ENCODE peak calls at places on chromosomes 11 and 22, in five cellular contexts. V is endothelial cell of umbilical vein, K is K562, Z is DND-41, S is NT2/D1. G is an unnamed sample.

GRCh38 chr11:114653148-114653547 is 25.2 kb upstream of the NXPE2 start:
- DNase-seq in V (no peak), K (no peak), Z (no peak), S (no peak), G (no peak)

GRCh38 chr11:35304900-35305299 is 114.5 kb downstream of the SLC1A2 start:
- DNase-seq in V (no peak), K (no peak), Z (no peak), S (no peak), G (no peak)

GRCh38 chr11:86147004-86147403 is 78.1 kb upstream of the PICALM start:
- DNase-seq in V (no peak), K (no peak), Z (no peak), S (no peak), G (no peak)

GRCh38 chr11:69148377-69148762 is 7.4 kb upstream of the SMIM38 start:
- DNase-seq in V (no peak), K (no peak), Z (no peak), S (no peak), G (no peak)

GRCh38 chr11:14182833-14183340 is 176.1 kb downstream of the RRAS2 start:
- DNase-seq in V (no peak), K (no peak), Z (no peak), S (no peak), G (no peak)

GRCh38 chr22:20246368-20247009 is 21.6 kb downstream of the RTN4R start:
- DNase-seq in V (no peak), K (no peak), Z (no peak), S (no peak), G (no peak)

GRCh38 chr11:13210424-13210823 is 67.2 kb upstream of the BMAL1 start:
- DNase-seq in V (peak; percentile 70), K (peak; percentile 20), Z (peak; percentile 30), S (peak; percentile 70), G (peak; percentile 76)

GRCh38 chr11:79396674-79397073 is 44.2 kb downstream of the TENM4 start:
- DNase-seq in V (no peak), K (no peak), Z (no peak), S (no peak), G (no peak)

GRCh38 chr22:33535937-33536875 is 384.1 kb downstream of the LARGE1 start:
- DNase-seq in V (no peak), K (no peak), Z (no peak), S (no peak), G (no peak)

GRCh38 chr11:123560001-123560400 is 94.4 kb downstream of the SCN3B start:
- DNase-seq in V (no peak), K (no peak), Z (no peak), S (no peak), G (peak; percentile 90)

GRCh38 chr11:742156-742546 is 5.1 kb upstream of the TALDO1 start:
- DNase-seq in V (no peak), K (no peak), Z (no peak), S (no peak), G (no peak)

GRCh38 chr11:74057251-74058151 is 48.6 kb upstream of the UCP3 start:
- DNase-seq in V (peak; percentile 29), K (peak; percentile 39), Z (no peak), S (no peak), G (peak; percentile 20)

GRCh38 chr11:100445231-100445735 is 241.8 kb upstream of the ARHGAP42 start:
- DNase-seq in V (peak; percentile 13), K (no peak), Z (no peak), S (no peak), G (no peak)

GRCh38 chr11:102546923-102547471 is 16.4 kb upstream of the MMP7 start:
- DNase-seq in V (no peak), K (no peak), Z (no peak), S (no peak), G (no peak)

GRCh38 chr11:43920598-43921419 is 21.6 kb upstream of the C11orf96 start:
- DNase-seq in V (peak; percentile 96), K (peak; percentile 71), Z (no peak), S (no peak), G (peak; percentile 96)

GRCh38 chr22:48318575-48319320 is 1508.9 kb downstream of the BRD1 start:
- DNase-seq in V (no peak), K (no peak), Z (no peak), S (no peak), G (no peak)

GRCh38 chr11:15903246-15903645 is 453.1 kb downstream of the SOX6 start:
- DNase-seq in V (no peak), K (no peak), Z (no peak), S (no peak), G (no peak)

GRCh38 chr22:39671936-39672335 is 101.4 kb downstream of the CACNA1I start:
- DNase-seq in V (no peak), K (no peak), Z (no peak), S (no peak), G (no peak)

GRCh38 chr22:19174106-19175025 is 4.2 kb downstream of the SLC25A1 start:
- DNase-seq in V (no peak), K (peak; percentile 59), Z (no peak), S (no peak), G (peak; percentile 56)

GRCh38 chr11:122709042-122709760 is 53.7 kb downstream of the UBASH3B start:
- DNase-seq in V (no peak), K (no peak), Z (no peak), S (no peak), G (peak; percentile 80)

GRCh38 chr11:112128483-112129121 is 35.3 kb downstream of the IL18 start:
- DNase-seq in V (peak; percentile 53), K (peak; percentile 14), Z (no peak), S (no peak), G (peak; percentile 64)

GRCh38 chr11:8812438-8812837 is 98.6 kb upstream of the AKIP1 start:
- DNase-seq in V (no peak), K (no peak), Z (no peak), S (no peak), G (peak; percentile 45)

GRCh38 chr22:39514373-39514973 is 5.9 kb upstream of the ATF4 start:
- DNase-seq in V (peak; percentile 41), K (no peak), Z (peak; percentile 55), S (no peak), G (peak; percentile 79)

GRCh38 chr22:36367479-36367878 is 20.3 kb downstream of the MYH9 start:
- DNase-seq in V (no peak), K (no peak), Z (no peak), S (no peak), G (no peak)

GRCh38 chr11:119180729-119181676 is 4.3 kb upstream of the NHERF4 start:
- DNase-seq in V (no peak), K (no peak), Z (no peak), S (no peak), G (no peak)

DNA sequence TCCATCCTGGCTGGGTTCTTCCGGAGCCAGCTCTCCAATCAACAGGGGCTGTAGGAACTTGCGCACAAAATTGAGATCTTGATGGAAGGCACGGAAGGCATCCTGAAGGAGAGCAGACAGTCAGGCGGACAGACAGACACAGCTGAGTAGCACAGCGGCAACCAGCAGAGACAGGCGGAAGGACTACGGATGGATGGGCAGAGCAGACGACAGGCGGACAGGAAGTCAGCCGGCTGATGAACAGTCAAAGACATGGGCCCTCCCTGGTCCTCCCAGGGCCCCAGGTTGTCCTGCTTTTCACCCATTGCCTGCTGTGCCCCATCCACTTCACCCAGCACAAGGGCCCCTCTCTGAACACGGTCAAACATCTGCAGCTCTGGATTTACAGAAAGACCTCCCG is 11.3 kb downstream of the FADS3 start:
- DNase-seq in V (no peak), K (no peak), Z (no peak), S (no peak), G (no peak)
- H3K9ac ChIP-seq in V (no peak overlapping the region), K (no peak overlapping the region), Z (no peak overlapping the region), S (peak overlapping the region; percentile 16), G (no peak overlapping the region)

DNA sequence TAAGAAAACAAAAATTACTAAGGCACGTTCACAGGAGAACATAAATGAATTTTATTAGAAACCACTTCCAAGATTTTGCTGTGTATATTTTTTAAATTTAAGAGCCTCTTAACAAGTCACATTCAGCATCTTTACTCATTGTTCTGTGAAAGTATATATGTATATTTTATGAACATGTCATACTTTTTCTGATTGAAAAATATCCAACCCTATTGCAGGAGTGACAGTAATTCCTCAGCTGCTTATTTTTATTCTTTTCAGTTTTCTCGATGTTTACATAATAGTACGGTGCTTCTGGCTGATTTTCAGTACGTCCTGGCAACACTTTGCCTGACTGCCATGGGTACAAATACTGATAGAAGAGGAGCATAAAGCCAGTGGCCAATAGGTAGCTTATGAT is 41.8 kb downstream of the XKR3 start:
- DNase-seq in V (no peak), K (no peak), Z (no peak), S (no peak), G (no peak)
- H3K36me3 ChIP-seq in V (no peaks in the 10 kb centered on the region), K (peaks cover 24% of the 10 kb centered on the region), Z (no peaks in the 10 kb centered on the region), S (no peaks in the 10 kb centered on the region), G (no peaks in the 10 kb centered on the region)

DNA sequence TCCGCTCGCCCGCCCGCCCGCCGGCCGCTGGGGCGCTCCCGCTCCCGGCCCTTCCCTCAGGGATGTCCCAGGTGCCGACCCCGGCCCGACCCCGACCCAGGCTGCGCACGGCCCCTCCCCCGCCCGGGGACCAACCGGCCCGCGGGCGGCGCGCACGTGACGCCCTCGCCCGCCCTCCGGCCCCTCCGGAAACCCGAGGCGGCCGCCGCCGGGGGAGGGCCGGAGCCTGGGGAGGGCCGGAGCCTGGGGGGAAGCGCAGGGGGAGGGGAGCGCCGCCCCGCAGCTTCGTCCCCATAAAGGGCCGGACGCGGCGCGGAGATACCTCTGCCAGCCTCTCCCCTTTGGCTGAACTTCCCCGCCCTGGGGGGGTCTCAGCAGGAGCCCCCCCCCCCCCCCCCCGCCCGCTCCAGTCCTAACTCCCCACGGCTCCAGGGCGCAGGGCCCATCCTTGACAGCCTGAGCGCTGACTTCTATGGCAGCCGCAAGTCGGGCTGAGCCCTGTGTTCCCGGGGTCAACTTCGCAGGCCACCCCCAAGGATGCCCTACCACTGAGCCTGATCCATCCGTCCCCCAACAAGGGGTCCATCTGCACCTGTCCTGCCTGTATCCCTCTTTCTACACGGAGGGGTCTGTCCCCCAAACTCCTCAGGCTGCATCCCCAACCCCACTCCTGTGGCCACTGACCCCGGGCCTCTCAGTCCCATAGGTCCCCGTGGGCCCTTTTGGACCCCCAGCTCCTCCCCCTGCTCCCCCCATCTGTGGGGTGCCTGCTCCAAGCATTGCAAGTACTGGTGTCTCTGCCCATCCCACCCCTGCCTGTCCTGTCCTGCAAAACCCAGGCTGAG is at the start of gene MAPK12:
- DNase-seq in V (peak; percentile 32), K (peak; percentile 71), Z (no peak), S (no peak), G (peak; percentile 66)
- H3K9ac ChIP-seq in V (peak within 1 kb of the TSS; percentile 67), K (peak within 1 kb of the TSS; percentile 72), Z (no peak within 1 kb of the TSS), S (peak within 1 kb of the TSS; percentile 80), G (peak within 1 kb of the TSS; percentile 84)

GRCh38 chr11:19722702-19723101 is 10.1 kb downstream of the NAV2 start:
- DNase-seq in V (no peak), K (no peak), Z (no peak), S (no peak), G (no peak)
- H3K36me3 ChIP-seq in V (no peaks in the 10 kb centered on the region), K (no peaks in the 10 kb centered on the region), Z (no peaks in the 10 kb centered on the region), S (no peaks in the 10 kb centered on the region), G (peaks cover 10% of the 10 kb centered on the region)

GRCh38 chr11:130068986-130069683 is 559 bp upstream of the APLP2 start:
- DNase-seq in V (peak; percentile 90), K (no peak), Z (peak; percentile 50), S (no peak), G (peak; percentile 94)
- H3K9ac ChIP-seq in V (peak overlapping the region; percentile 15), K (peak overlapping the region; percentile 57), Z (peak overlapping the region; percentile 73), S (peak overlapping the region; percentile 46), G (peak overlapping the region; percentile 91)

DNA sequence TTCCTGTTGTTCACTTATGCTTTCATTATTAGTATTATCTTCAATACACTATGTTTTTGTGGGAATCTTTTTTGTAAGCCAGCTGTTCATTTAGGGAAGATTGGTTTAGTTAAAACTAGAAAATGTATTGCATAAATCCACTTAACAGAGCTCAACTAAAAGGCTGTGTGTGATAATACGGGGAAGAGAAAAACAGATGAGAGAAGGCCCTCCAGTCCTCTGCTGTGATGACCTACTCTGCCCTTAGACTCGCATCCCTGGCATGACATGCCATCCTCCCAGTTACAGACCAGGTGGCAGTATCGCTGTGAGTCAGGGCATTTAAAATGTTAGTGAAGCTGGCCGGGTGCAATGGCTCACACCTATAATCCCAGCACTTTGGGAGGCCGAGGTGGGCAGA is 173.4 kb upstream of the TTC12 start:
- DNase-seq in V (no peak), K (no peak), Z (no peak), S (no peak), G (no peak)
- H3K36me3 ChIP-seq in V (no peaks in the 10 kb centered on the region), K (no peaks in the 10 kb centered on the region), Z (no peaks in the 10 kb centered on the region), S (no peaks in the 10 kb centered on the region), G (no peaks in the 10 kb centered on the region)